ENCODE peak calls at places on chromosomes 2 and 18, in ten cellular contexts. One of them, this sample, is unnamed.
A peak's percentile ranks its signal among the peaks of the same experiment; 100 is the strongest.

GRCh38 chr18:47254341-47254939 is 3.0 kb upstream of the SKOR2 start:
- DNase-seq in Caki2: peak; percentile 7
- DNase-seq in astrocyte of the spinal cord: peak; percentile 45
- DNase-seq in renal cortical epithelial cell: peak; percentile 27
- DNase-seq in Jurkat, Clone E6-1: peak; percentile 48
- DNase-seq in frontal cortex: no peak
- DNase-seq in activated gamma-delta T cell treated with anti-CD3 and anti-CD28 coated beads, Interleukin-2, amount 50 U/mL, for 16 hours: no peak
- DNase-seq in SHP77 treated with DMSO at 0.1 percent for 48 hours: no peak
- DNase-seq in stimulated activated CD4-positive, alpha-beta T cell treated with anti-CD3 and anti-CD28 coated beads, Interleukin-12 subunit alpha, Interleukin-12 subunit beta, amount 100 ng/mL, for 48 hours: no peak
- DNase-seq in hypothalamus: no peak
- DNase-seq in this sample: no peak

GRCh38 chr2:53312181-53312580 is 455.4 kb upstream of the CHAC2 start:
- DNase-seq in Caki2: no peak
- DNase-seq in astrocyte of the spinal cord: no peak
- DNase-seq in renal cortical epithelial cell: no peak
- DNase-seq in Jurkat, Clone E6-1: no peak
- DNase-seq in frontal cortex: no peak
- DNase-seq in activated gamma-delta T cell treated with anti-CD3 and anti-CD28 coated beads, Interleukin-2, amount 50 U/mL, for 16 hours: no peak
- DNase-seq in SHP77 treated with DMSO at 0.1 percent for 48 hours: no peak
- DNase-seq in stimulated activated CD4-positive, alpha-beta T cell treated with anti-CD3 and anti-CD28 coated beads, Interleukin-12 subunit alpha, Interleukin-12 subunit beta, amount 100 ng/mL, for 48 hours: no peak
- DNase-seq in hypothalamus: no peak
- DNase-seq in this sample: no peak

GRCh38 chr2:191038241-191038725 is 24.3 kb upstream of the STAT1 start:
- DNase-seq in Caki2: no peak
- DNase-seq in astrocyte of the spinal cord: peak; percentile 66
- DNase-seq in renal cortical epithelial cell: peak; percentile 81
- DNase-seq in Jurkat, Clone E6-1: no peak
- DNase-seq in frontal cortex: no peak
- DNase-seq in activated gamma-delta T cell treated with anti-CD3 and anti-CD28 coated beads, Interleukin-2, amount 50 U/mL, for 16 hours: no peak
- DNase-seq in SHP77 treated with DMSO at 0.1 percent for 48 hours: no peak
- DNase-seq in stimulated activated CD4-positive, alpha-beta T cell treated with anti-CD3 and anti-CD28 coated beads, Interleukin-12 subunit alpha, Interleukin-12 subunit beta, amount 100 ng/mL, for 48 hours: no peak
- DNase-seq in hypothalamus: no peak
- DNase-seq in this sample: no peak

GRCh38 chr18:39698436-39698835 is 2132.8 kb upstream of the CELF4 start:
- DNase-seq in Caki2: no peak
- DNase-seq in astrocyte of the spinal cord: no peak
- DNase-seq in renal cortical epithelial cell: no peak
- DNase-seq in Jurkat, Clone E6-1: no peak
- DNase-seq in frontal cortex: no peak
- DNase-seq in activated gamma-delta T cell treated with anti-CD3 and anti-CD28 coated beads, Interleukin-2, amount 50 U/mL, for 16 hours: no peak
- DNase-seq in SHP77 treated with DMSO at 0.1 percent for 48 hours: no peak
- DNase-seq in stimulated activated CD4-positive, alpha-beta T cell treated with anti-CD3 and anti-CD28 coated beads, Interleukin-12 subunit alpha, Interleukin-12 subunit beta, amount 100 ng/mL, for 48 hours: no peak
- DNase-seq in hypothalamus: no peak
- DNase-seq in this sample: no peak

GRCh38 chr2:238238766-238239551 is 879 bp downstream of the HES6 start:
- DNase-seq in Caki2: no peak
- DNase-seq in astrocyte of the spinal cord: no peak
- DNase-seq in renal cortical epithelial cell: no peak
- DNase-seq in Jurkat, Clone E6-1: peak; percentile 15
- DNase-seq in frontal cortex: peak; percentile 47
- DNase-seq in activated gamma-delta T cell treated with anti-CD3 and anti-CD28 coated beads, Interleukin-2, amount 50 U/mL, for 16 hours: peak; percentile 19
- DNase-seq in SHP77 treated with DMSO at 0.1 percent for 48 hours: no peak
- DNase-seq in stimulated activated CD4-positive, alpha-beta T cell treated with anti-CD3 and anti-CD28 coated beads, Interleukin-12 subunit alpha, Interleukin-12 subunit beta, amount 100 ng/mL, for 48 hours: no peak
- DNase-seq in hypothalamus: no peak
- DNase-seq in this sample: no peak

GRCh38 chr2:219495531-219496122 is 3.1 kb upstream of the GMPPA start:
- DNase-seq in Caki2: peak; percentile 14
- DNase-seq in astrocyte of the spinal cord: peak; percentile 62
- DNase-seq in renal cortical epithelial cell: peak; percentile 58
- DNase-seq in Jurkat, Clone E6-1: peak; percentile 74
- DNase-seq in frontal cortex: peak; percentile 85
- DNase-seq in activated gamma-delta T cell treated with anti-CD3 and anti-CD28 coated beads, Interleukin-2, amount 50 U/mL, for 16 hours: no peak
- DNase-seq in SHP77 treated with DMSO at 0.1 percent for 48 hours: peak; percentile 62
- DNase-seq in stimulated activated CD4-positive, alpha-beta T cell treated with anti-CD3 and anti-CD28 coated beads, Interleukin-12 subunit alpha, Interleukin-12 subunit beta, amount 100 ng/mL, for 48 hours: peak; percentile 44
- DNase-seq in hypothalamus: peak; percentile 48
- DNase-seq in this sample: no peak

GRCh38 chr18:23135679-23136325 is 517 bp downstream of the CABLES1 start:
- DNase-seq in Caki2: no peak
- DNase-seq in astrocyte of the spinal cord: no peak
- DNase-seq in renal cortical epithelial cell: no peak
- DNase-seq in Jurkat, Clone E6-1: no peak
- DNase-seq in frontal cortex: peak; percentile 47
- DNase-seq in activated gamma-delta T cell treated with anti-CD3 and anti-CD28 coated beads, Interleukin-2, amount 50 U/mL, for 16 hours: no peak
- DNase-seq in SHP77 treated with DMSO at 0.1 percent for 48 hours: no peak
- DNase-seq in stimulated activated CD4-positive, alpha-beta T cell treated with anti-CD3 and anti-CD28 coated beads, Interleukin-12 subunit alpha, Interleukin-12 subunit beta, amount 100 ng/mL, for 48 hours: no peak
- DNase-seq in hypothalamus: no peak
- DNase-seq in this sample: no peak

GRCh38 chr2:145258903-145259579 is 739.1 kb upstream of the ZEB2 start:
- DNase-seq in Caki2: no peak
- DNase-seq in astrocyte of the spinal cord: peak; percentile 68
- DNase-seq in renal cortical epithelial cell: peak; percentile 81
- DNase-seq in Jurkat, Clone E6-1: peak; percentile 91
- DNase-seq in frontal cortex: no peak
- DNase-seq in activated gamma-delta T cell treated with anti-CD3 and anti-CD28 coated beads, Interleukin-2, amount 50 U/mL, for 16 hours: peak; percentile 2
- DNase-seq in SHP77 treated with DMSO at 0.1 percent for 48 hours: no peak
- DNase-seq in stimulated activated CD4-positive, alpha-beta T cell treated with anti-CD3 and anti-CD28 coated beads, Interleukin-12 subunit alpha, Interleukin-12 subunit beta, amount 100 ng/mL, for 48 hours: no peak
- DNase-seq in hypothalamus: no peak
- DNase-seq in this sample: peak; percentile 15

GRCh38 chr2:8441371-8441770 is 240.5 kb upstream of the ID2 start:
- DNase-seq in Caki2: no peak
- DNase-seq in astrocyte of the spinal cord: no peak
- DNase-seq in renal cortical epithelial cell: no peak
- DNase-seq in Jurkat, Clone E6-1: no peak
- DNase-seq in frontal cortex: no peak
- DNase-seq in activated gamma-delta T cell treated with anti-CD3 and anti-CD28 coated beads, Interleukin-2, amount 50 U/mL, for 16 hours: no peak
- DNase-seq in SHP77 treated with DMSO at 0.1 percent for 48 hours: no peak
- DNase-seq in stimulated activated CD4-positive, alpha-beta T cell treated with anti-CD3 and anti-CD28 coated beads, Interleukin-12 subunit alpha, Interleukin-12 subunit beta, amount 100 ng/mL, for 48 hours: no peak
- DNase-seq in hypothalamus: no peak
- DNase-seq in this sample: no peak

This sample was measured in KG1.